ENCODE peak calls at places on chromosomes 16 and 17, in seven cellular contexts. One of them, this sample, is unnamed.
A peak's percentile ranks its signal among the peaks of the same experiment; 100 is the strongest.

GRCh38 chr16:21314339-21314738 is 36.2 kb upstream of the CRYM start:
- DNase-seq in WERI-Rb-1: no peak
- DNase-seq in kidney: no peak
- DNase-seq in astrocyte of the cerebellum: no peak
- DNase-seq in thyroid gland: no peak
- DNase-seq in fibroblast of pulmonary artery: no peak
- DNase-seq in HL-60: no peak
- DNase-seq in this sample: no peak

GRCh38 chr17:58189436-58190146 is 2.9 kb upstream of the EPX start:
- DNase-seq in WERI-Rb-1: no peak
- DNase-seq in fibroblast of pulmonary artery: peak; percentile 82
- DNase-seq in astrocyte of the cerebellum: peak; percentile 84
- DNase-seq in HL-60: peak; percentile 45
- DNase-seq in thyroid gland: peak; percentile 77
- DNase-seq in kidney: peak; percentile 85
- DNase-seq in this sample: peak; percentile 87

GRCh38 chr17:66302761-66303626 is 581 bp downstream of the PRKCA start:
- DNase-seq in WERI-Rb-1: peak; percentile 65
- DNase-seq in thyroid gland: peak; percentile 80
- DNase-seq in HL-60: peak; percentile 36
- DNase-seq in astrocyte of the cerebellum: no peak
- DNase-seq in fibroblast of pulmonary artery: peak; percentile 61
- DNase-seq in kidney: peak; percentile 87
- DNase-seq in this sample: peak; percentile 59

GRCh38 chr16:88923926-88924833 is 52.8 kb downstream of the CBFA2T3 start:
- DNase-seq in astrocyte of the cerebellum: no peak
- DNase-seq in thyroid gland: no peak
- DNase-seq in WERI-Rb-1: no peak
- DNase-seq in kidney: no peak
- DNase-seq in fibroblast of pulmonary artery: no peak
- DNase-seq in HL-60: no peak
- DNase-seq in this sample: no peak

GRCh38 chr17:77494664-77495435 is 354.1 kb downstream of the SEC14L1 start:
- DNase-seq in WERI-Rb-1: peak; percentile 73
- DNase-seq in astrocyte of the cerebellum: peak; percentile 44
- DNase-seq in HL-60: peak; percentile 72
- DNase-seq in kidney: peak; percentile 89
- DNase-seq in thyroid gland: peak; percentile 82
- DNase-seq in fibroblast of pulmonary artery: peak; percentile 79
- DNase-seq in this sample: peak; percentile 68

GRCh38 chr17:77145635-77146632 is 5.2 kb downstream of the SEC14L1 start:
- DNase-seq in astrocyte of the cerebellum: peak; percentile 74
- DNase-seq in HL-60: no peak
- DNase-seq in kidney: peak; percentile 91
- DNase-seq in fibroblast of pulmonary artery: peak; percentile 82
- DNase-seq in WERI-Rb-1: no peak
- DNase-seq in thyroid gland: peak; percentile 97
- DNase-seq in this sample: peak; percentile 92

GRCh38 chr17:73632513-73632912 is 11.7 kb downstream of the SDK2 start:
- DNase-seq in HL-60: no peak
- DNase-seq in astrocyte of the cerebellum: no peak
- DNase-seq in kidney: no peak
- DNase-seq in WERI-Rb-1: no peak
- DNase-seq in thyroid gland: no peak
- DNase-seq in fibroblast of pulmonary artery: no peak
- DNase-seq in this sample: no peak

GRCh38 chr17:61399131-61400057 is at the start of gene TBX2:
- DNase-seq in fibroblast of pulmonary artery: peak; percentile 86
- DNase-seq in HL-60: no peak
- DNase-seq in thyroid gland: peak; percentile 57
- DNase-seq in WERI-Rb-1: peak; percentile 91
- DNase-seq in astrocyte of the cerebellum: no peak
- DNase-seq in kidney: peak; percentile 95
- DNase-seq in this sample: peak; percentile 79

GRCh38 chr17:68452724-68453290 is 4.5 kb downstream of the WIPI1 start:
- DNase-seq in thyroid gland: no peak
- DNase-seq in astrocyte of the cerebellum: no peak
- DNase-seq in kidney: no peak
- DNase-seq in HL-60: no peak
- DNase-seq in WERI-Rb-1: peak; percentile 60
- DNase-seq in fibroblast of pulmonary artery: no peak
- DNase-seq in this sample: no peak

GRCh38 chr16:12588510-12588909 is 215.2 kb downstream of the CPPED1 start:
- DNase-seq in astrocyte of the cerebellum: no peak
- DNase-seq in WERI-Rb-1: no peak
- DNase-seq in fibroblast of pulmonary artery: no peak
- DNase-seq in kidney: no peak
- DNase-seq in HL-60: no peak
- DNase-seq in thyroid gland: no peak
- DNase-seq in this sample: no peak

GRCh38 chr16:67150058-67150832 is 553 bp downstream of the B3GNT9 start:
- DNase-seq in astrocyte of the cerebellum: no peak
- DNase-seq in HL-60: no peak
- DNase-seq in kidney: peak; percentile 92
- DNase-seq in fibroblast of pulmonary artery: peak; percentile 76
- DNase-seq in thyroid gland: peak; percentile 52
- DNase-seq in WERI-Rb-1: no peak
- DNase-seq in this sample: peak; percentile 67

GRCh38 chr16:72856797-72857196 is 191.1 kb downstream of the ZFHX3 start:
- DNase-seq in HL-60: peak; percentile 39
- DNase-seq in WERI-Rb-1: peak; percentile 36
- DNase-seq in thyroid gland: no peak
- DNase-seq in fibroblast of pulmonary artery: peak; percentile 41
- DNase-seq in astrocyte of the cerebellum: no peak
- DNase-seq in kidney: no peak
- DNase-seq in this sample: no peak

GRCh38 chr17:34717092-34717491 is 137.7 kb downstream of the TMEM132E start:
- DNase-seq in thyroid gland: no peak
- DNase-seq in astrocyte of the cerebellum: no peak
- DNase-seq in HL-60: no peak
- DNase-seq in kidney: no peak
- DNase-seq in fibroblast of pulmonary artery: no peak
- DNase-seq in WERI-Rb-1: no peak
- DNase-seq in this sample: no peak

GRCh38 chr17:20206591-20206990 is 197.4 kb downstream of the SPECC1 start:
- DNase-seq in astrocyte of the cerebellum: no peak
- DNase-seq in kidney: no peak
- DNase-seq in WERI-Rb-1: no peak
- DNase-seq in thyroid gland: no peak
- DNase-seq in fibroblast of pulmonary artery: peak; percentile 56
- DNase-seq in HL-60: no peak
- DNase-seq in this sample: peak; percentile 83

GRCh38 chr17:511001-511690 is 158.5 kb upstream of the RPH3AL start:
- DNase-seq in HL-60: no peak
- DNase-seq in fibroblast of pulmonary artery: peak; percentile 41
- DNase-seq in WERI-Rb-1: no peak
- DNase-seq in kidney: no peak
- DNase-seq in thyroid gland: no peak
- DNase-seq in astrocyte of the cerebellum: no peak
- DNase-seq in this sample: peak; percentile 86

GRCh38 chr16:64206877-64207276 is 915.0 kb downstream of the CDH11 start:
- DNase-seq in HL-60: no peak
- DNase-seq in kidney: no peak
- DNase-seq in WERI-Rb-1: peak; percentile 7
- DNase-seq in thyroid gland: no peak
- DNase-seq in fibroblast of pulmonary artery: peak; percentile 45
- DNase-seq in astrocyte of the cerebellum: no peak
- DNase-seq in this sample: no peak

GRCh38 chr17:66713533-66714042 is 121.3 kb upstream of the CACNG5 start:
- DNase-seq in HL-60: no peak
- DNase-seq in astrocyte of the cerebellum: no peak
- DNase-seq in kidney: no peak
- DNase-seq in fibroblast of pulmonary artery: no peak
- DNase-seq in WERI-Rb-1: no peak
- DNase-seq in thyroid gland: no peak
- DNase-seq in this sample: no peak

GRCh38 chr16:1443403-1443973 is 868 bp downstream of the CCDC154 start:
- DNase-seq in astrocyte of the cerebellum: no peak
- DNase-seq in kidney: no peak
- DNase-seq in WERI-Rb-1: no peak
- DNase-seq in fibroblast of pulmonary artery: no peak
- DNase-seq in HL-60: no peak
- DNase-seq in thyroid gland: no peak
- DNase-seq in this sample: no peak

GRCh38 chr17:57269598-57270255 is 13.4 kb downstream of the MSI2 start:
- DNase-seq in HL-60: no peak
- DNase-seq in astrocyte of the cerebellum: no peak
- DNase-seq in fibroblast of pulmonary artery: no peak
- DNase-seq in thyroid gland: no peak
- DNase-seq in WERI-Rb-1: no peak
- DNase-seq in kidney: no peak
- DNase-seq in this sample: no peak

GRCh38 chr16:80518436-80518835 is 22.4 kb upstream of the DYNLRB2 start:
- DNase-seq in thyroid gland: no peak
- DNase-seq in astrocyte of the cerebellum: no peak
- DNase-seq in WERI-Rb-1: no peak
- DNase-seq in HL-60: no peak
- DNase-seq in kidney: no peak
- DNase-seq in fibroblast of pulmonary artery: no peak
- DNase-seq in this sample: no peak

GRCh38 chr17:82356845-82357355 is 2.1 kb upstream of the TEX19 start:
- DNase-seq in WERI-Rb-1: peak; percentile 89
- DNase-seq in fibroblast of pulmonary artery: no peak
- DNase-seq in HL-60: no peak
- DNase-seq in astrocyte of the cerebellum: no peak
- DNase-seq in kidney: no peak
- DNase-seq in thyroid gland: peak; percentile 84
- DNase-seq in this sample: no peak

GRCh38 chr16:55506708-55507107 is 2.2 kb upstream of the LPCAT2 start:
- DNase-seq in HL-60: no peak
- DNase-seq in thyroid gland: no peak
- DNase-seq in WERI-Rb-1: no peak
- DNase-seq in fibroblast of pulmonary artery: no peak
- DNase-seq in kidney: no peak
- DNase-seq in astrocyte of the cerebellum: no peak
- DNase-seq in this sample: no peak

GRCh38 chr17:4142107-4142900 is 526 bp downstream of the ZZEF1 start:
- DNase-seq in HL-60: no peak
- DNase-seq in WERI-Rb-1: peak; percentile 24
- DNase-seq in kidney: peak; percentile 87
- DNase-seq in thyroid gland: peak; percentile 28
- DNase-seq in fibroblast of pulmonary artery: peak; percentile 19
- DNase-seq in astrocyte of the cerebellum: no peak
- DNase-seq in this sample: peak; percentile 29

GRCh38 chr16:69833791-69834282 is 71.7 kb downstream of the WWP2 start:
- DNase-seq in astrocyte of the cerebellum: no peak
- DNase-seq in HL-60: no peak
- DNase-seq in kidney: peak; percentile 75
- DNase-seq in WERI-Rb-1: peak; percentile 20
- DNase-seq in fibroblast of pulmonary artery: no peak
- DNase-seq in thyroid gland: peak; percentile 93
- DNase-seq in this sample: no peak

GRCh38 chr17:4446326-4447051 is 12.7 kb downstream of the SPNS3 start:
- DNase-seq in WERI-Rb-1: no peak
- DNase-seq in astrocyte of the cerebellum: no peak
- DNase-seq in kidney: no peak
- DNase-seq in HL-60: no peak
- DNase-seq in fibroblast of pulmonary artery: no peak
- DNase-seq in thyroid gland: peak; percentile 8
- DNase-seq in this sample: no peak

GRCh38 chr17:32341857-32342602 is at the start of gene C17orf75:
- DNase-seq in kidney: peak; percentile 92
- DNase-seq in fibroblast of pulmonary artery: peak; percentile 81
- DNase-seq in WERI-Rb-1: peak; percentile 79
- DNase-seq in thyroid gland: peak; percentile 77
- DNase-seq in astrocyte of the cerebellum: no peak
- DNase-seq in HL-60: peak; percentile 90
- DNase-seq in this sample: peak; percentile 75

GRCh38 chr17:68861602-68862001 is 93.6 kb downstream of the ABCA8 start:
- DNase-seq in astrocyte of the cerebellum: no peak
- DNase-seq in thyroid gland: no peak
- DNase-seq in kidney: no peak
- DNase-seq in HL-60: no peak
- DNase-seq in WERI-Rb-1: no peak
- DNase-seq in fibroblast of pulmonary artery: peak; percentile 35
- DNase-seq in this sample: no peak

GRCh38 chr16:46582313-46582712 is 38.9 kb downstream of the SHCBP1 start:
- DNase-seq in WERI-Rb-1: no peak
- DNase-seq in thyroid gland: no peak
- DNase-seq in kidney: no peak
- DNase-seq in HL-60: peak; percentile 44
- DNase-seq in fibroblast of pulmonary artery: no peak
- DNase-seq in astrocyte of the cerebellum: no peak
- DNase-seq in this sample: no peak

GRCh38 chr17:36703860-36704266 is 102.5 kb downstream of the MRM1 start:
- DNase-seq in WERI-Rb-1: no peak
- DNase-seq in kidney: no peak
- DNase-seq in fibroblast of pulmonary artery: peak; percentile 38
- DNase-seq in thyroid gland: peak; percentile 57
- DNase-seq in HL-60: no peak
- DNase-seq in astrocyte of the cerebellum: no peak
- DNase-seq in this sample: no peak
- TF ChIP-seq CTCF in WERI-Rb-1: no peak
- TF ChIP-seq CTCF in kidney: no peak
- TF ChIP-seq CTCF in fibroblast of pulmonary artery: no peak
- TF ChIP-seq CTCF in thyroid gland: no peak
- TF ChIP-seq CTCF in HL-60: no peak
- TF ChIP-seq CTCF in astrocyte of the cerebellum: no peak
- TF ChIP-seq CTCF in this sample: no peak

DNA sequence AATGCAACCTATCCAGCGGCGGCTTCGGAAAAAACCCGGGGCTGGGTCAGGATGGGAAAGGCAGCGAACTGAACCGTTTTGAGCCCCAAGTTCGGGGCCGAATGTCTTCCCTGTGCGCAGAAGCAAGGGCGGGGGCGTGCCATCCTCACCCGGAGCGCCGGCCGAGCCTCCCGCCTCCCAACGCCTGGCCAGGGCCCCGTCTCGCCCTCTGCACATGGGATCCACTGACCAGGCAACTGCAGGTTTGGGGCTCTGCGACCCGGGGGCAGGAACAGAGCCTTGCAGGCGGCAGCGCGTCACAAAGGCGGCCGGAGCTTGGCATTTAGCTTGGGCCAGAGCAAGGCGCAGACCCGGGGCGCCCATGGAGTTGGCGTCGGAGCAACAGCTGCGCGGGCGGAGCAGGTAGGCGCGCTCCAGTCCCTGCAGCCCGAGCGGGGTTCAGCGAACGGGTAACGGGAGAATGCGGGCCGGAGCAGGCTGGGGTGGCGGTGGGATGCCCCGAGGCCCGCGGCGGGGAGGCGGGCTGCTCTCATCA is at the start of gene FBXO39:
- DNase-seq in WERI-Rb-1: no peak
- DNase-seq in fibroblast of pulmonary artery: peak; percentile 11
- DNase-seq in kidney: no peak
- DNase-seq in HL-60: no peak
- DNase-seq in thyroid gland: no peak
- DNase-seq in astrocyte of the cerebellum: no peak
- DNase-seq in this sample: no peak
- H3K4me3 ChIP-seq in WERI-Rb-1: no peak within 1 kb of the TSS
- H3K4me3 ChIP-seq in fibroblast of pulmonary artery: no peak within 1 kb of the TSS
- H3K4me3 ChIP-seq in kidney: no peak within 1 kb of the TSS
- H3K4me3 ChIP-seq in HL-60: no peak within 1 kb of the TSS
- H3K4me3 ChIP-seq in thyroid gland: no peak within 1 kb of the TSS
- H3K4me3 ChIP-seq in astrocyte of the cerebellum: no peak within 1 kb of the TSS
- H3K4me3 ChIP-seq in this sample: no peak within 1 kb of the TSS

GRCh38 chr16:31455601-31456314 is 3.5 kb upstream of the ARMC5 start:
- DNase-seq in fibroblast of pulmonary artery: no peak
- DNase-seq in WERI-Rb-1: peak; percentile 43
- DNase-seq in astrocyte of the cerebellum: no peak
- DNase-seq in kidney: peak; percentile 56
- DNase-seq in HL-60: peak; percentile 37
- DNase-seq in thyroid gland: no peak
- DNase-seq in this sample: peak; percentile 9
- TF ChIP-seq CTCF in fibroblast of pulmonary artery: peak; percentile 41
- TF ChIP-seq CTCF in WERI-Rb-1: peak; percentile 77
- TF ChIP-seq CTCF in astrocyte of the cerebellum: peak; percentile 33
- TF ChIP-seq CTCF in kidney: no peak
- TF ChIP-seq CTCF in HL-60: peak; percentile 11
- TF ChIP-seq CTCF in thyroid gland: no peak
- TF ChIP-seq CTCF in this sample: peak; percentile 39

GRCh38 chr16:84228321-84228838 is 11.4 kb downstream of the KCNG4 start:
- DNase-seq in kidney: peak; percentile 92
- DNase-seq in HL-60: no peak
- DNase-seq in fibroblast of pulmonary artery: peak; percentile 91
- DNase-seq in thyroid gland: peak; percentile 93
- DNase-seq in WERI-Rb-1: no peak
- DNase-seq in astrocyte of the cerebellum: peak; percentile 63
- DNase-seq in this sample: peak; percentile 83
- H3K4me3 ChIP-seq in kidney: no peak overlapping the region
- H3K4me3 ChIP-seq in HL-60: no peak overlapping the region
- H3K4me3 ChIP-seq in fibroblast of pulmonary artery: no peak overlapping the region
- H3K4me3 ChIP-seq in thyroid gland: no peak overlapping the region
- H3K4me3 ChIP-seq in WERI-Rb-1: no peak overlapping the region
- H3K4me3 ChIP-seq in astrocyte of the cerebellum: no peak overlapping the region
- H3K4me3 ChIP-seq in this sample: no peak overlapping the region